ENCODE peak calls at places on chromosomes 3 and 15, in ten cellular contexts. V, I, B, T, Z, M, R, Q, W and S are unnamed samples.

GRCh38 chr15:41825145-41825544 is 2.7 kb upstream of the JMJD7 start:
- DNase-seq in V (no peak), I (no peak), B (no peak), T (no peak), Z (no peak), M (no peak), R (no peak), Q (no peak), W (no peak), S (no peak)

GRCh38 chr3:36700537-36701248 is 63.7 kb downstream of the DCLK3 start:
- DNase-seq in V (no peak), I (no peak), B (no peak), T (peak), Z (peak), M (peak), R (peak), Q (peak), W (no peak), S (peak)

GRCh38 chr3:191329654-191330308 is 545 bp downstream of the UTS2B start:
- DNase-seq in V (no peak), I (no peak), B (no peak), T (no peak), Z (no peak), M (peak), R (peak), Q (no peak), W (peak), S (no peak)

GRCh38 chr3:85589145-85589544 is 630.4 kb downstream of the CADM2 start:
- DNase-seq in V (no peak), I (no peak), B (no peak), T (no peak), Z (no peak), M (no peak), R (no peak), Q (no peak), W (no peak), S (no peak)

GRCh38 chr3:5633960-5634359 is 446.5 kb downstream of the EDEM1 start:
- DNase-seq in V (no peak), I (no peak), B (no peak), T (no peak), Z (no peak), M (no peak), R (no peak), Q (no peak), W (no peak), S (no peak)

GRCh38 chr3:33682770-33683169 is 35.3 kb downstream of the CLASP2 start:
- DNase-seq in V (no peak), I (no peak), B (no peak), T (no peak), Z (no peak), M (no peak), R (no peak), Q (no peak), W (no peak), S (no peak)

GRCh38 chr3:155178810-155179424 is 98.8 kb downstream of the MME start:
- DNase-seq in V (no peak), I (no peak), B (no peak), T (no peak), Z (no peak), M (no peak), R (no peak), Q (no peak), W (no peak), S (no peak)

GRCh38 chr3:162302983-162303624 is 806.5 kb downstream of the OTOL1 start:
- DNase-seq in V (no peak), I (no peak), B (no peak), T (no peak), Z (no peak), M (no peak), R (no peak), Q (no peak), W (no peak), S (no peak)

GRCh38 chr3:128380719-128381118 is 86.0 kb downstream of the DNAJB8 start:
- DNase-seq in V (no peak), I (no peak), B (no peak), T (no peak), Z (no peak), M (no peak), R (no peak), Q (no peak), W (no peak), S (no peak)

GRCh38 chr3:134364936-134365765 is 9.1 kb downstream of the AMOTL2 start:
- DNase-seq in V (no peak), I (no peak), B (peak), T (no peak), Z (no peak), M (no peak), R (no peak), Q (no peak), W (no peak), S (no peak)

GRCh38 chr3:23874359-23875120 is 42.2 kb downstream of the NKIRAS1 start:
- DNase-seq in V (no peak), I (no peak), B (no peak), T (no peak), Z (no peak), M (no peak), R (no peak), Q (no peak), W (peak), S (no peak)

GRCh38 chr3:30666564-30667249 is 60.3 kb downstream of the TGFBR2 start:
- DNase-seq in V (no peak), I (no peak), B (no peak), T (no peak), Z (no peak), M (no peak), R (no peak), Q (no peak), W (no peak), S (no peak)

GRCh38 chr3:37628711-37629301 is 232.9 kb upstream of the CTDSPL start:
- DNase-seq in V (no peak), I (no peak), B (no peak), T (no peak), Z (no peak), M (no peak), R (no peak), Q (no peak), W (peak), S (no peak)

GRCh38 chr3:184717608-184717995 is 5.7 kb upstream of the MAGEF1 start:
- DNase-seq in V (no peak), I (no peak), B (no peak), T (no peak), Z (no peak), M (no peak), R (no peak), Q (no peak), W (no peak), S (no peak)

GRCh38 chr15:75091814-75092213 is 68.4 kb downstream of the PPCDC start:
- DNase-seq in V (no peak), I (no peak), B (no peak), T (no peak), Z (no peak), M (no peak), R (no peak), Q (no peak), W (no peak), S (no peak)

GRCh38 chr3:163018664-163019063 is 1522.1 kb downstream of the OTOL1 start:
- DNase-seq in V (no peak), I (no peak), B (no peak), T (no peak), Z (no peak), M (no peak), R (no peak), Q (no peak), W (no peak), S (no peak)

GRCh38 chr15:99434506-99435137 is 131.2 kb upstream of the MEF2A start:
- DNase-seq in V (no peak), I (no peak), B (no peak), T (no peak), Z (no peak), M (peak), R (peak), Q (no peak), W (no peak), S (no peak)

GRCh38 chr3:17183951-17184550 is 299.3 kb downstream of the PLCL2 start:
- DNase-seq in V (no peak), I (no peak), B (no peak), T (no peak), Z (no peak), M (no peak), R (no peak), Q (no peak), W (no peak), S (no peak)

GRCh38 chr15:70066422-70066821 is 31.3 kb downstream of the TLE3 start:
- DNase-seq in V (no peak), I (no peak), B (no peak), T (no peak), Z (no peak), M (no peak), R (no peak), Q (no peak), W (peak), S (no peak)

GRCh38 chr3:1942751-1943150 is 155.9 kb upstream of the CNTN4 start:
- DNase-seq in V (no peak), I (no peak), B (no peak), T (no peak), Z (no peak), M (no peak), R (no peak), Q (no peak), W (no peak), S (no peak)

GRCh38 chr3:169501777-169502320 is 161.7 kb downstream of the MECOM start:
- DNase-seq in V (no peak), I (no peak), B (no peak), T (no peak), Z (no peak), M (no peak), R (no peak), Q (no peak), W (no peak), S (no peak)

GRCh38 chr3:31543375-31543774 is 10.7 kb downstream of the STT3B start:
- DNase-seq in V (no peak), I (no peak), B (no peak), T (no peak), Z (no peak), M (no peak), R (no peak), Q (no peak), W (no peak), S (no peak)

GRCh38 chr3:171558183-171558696 is 98.0 kb upstream of the TNIK start:
- DNase-seq in V (no peak), I (no peak), B (no peak), T (no peak), Z (no peak), M (no peak), R (no peak), Q (no peak), W (no peak), S (no peak)

GRCh38 chr15:33142708-33143107 is 51.8 kb downstream of the FMN1 start:
- DNase-seq in V (no peak), I (no peak), B (no peak), T (no peak), Z (no peak), M (no peak), R (no peak), Q (no peak), W (no peak), S (no peak)

GRCh38 chr3:33732394-33732793 is 14.3 kb upstream of the CLASP2 start:
- DNase-seq in V (no peak), I (no peak), B (no peak), T (no peak), Z (no peak), M (peak), R (no peak), Q (peak), W (no peak), S (no peak)

GRCh38 chr3:108970561-108970960 is 16.9 kb upstream of the GUCA1C start:
- DNase-seq in V (no peak), I (no peak), B (no peak), T (no peak), Z (peak), M (no peak), R (no peak), Q (no peak), W (no peak), S (no peak)

GRCh38 chr3:134367412-134367811 is 6.8 kb downstream of the AMOTL2 start:
- DNase-seq in V (no peak), I (no peak), B (no peak), T (no peak), Z (no peak), M (no peak), R (no peak), Q (no peak), W (no peak), S (no peak)

GRCh38 chr3:134352031-134352671 is 22.1 kb downstream of the AMOTL2 start:
- DNase-seq in V (no peak), I (no peak), B (no peak), T (no peak), Z (no peak), M (no peak), R (no peak), Q (no peak), W (no peak), S (no peak)

GRCh38 chr3:122758877-122759670 is 34.6 kb downstream of the HSPBAP1 start:
- DNase-seq in V (no peak), I (no peak), B (no peak), T (no peak), Z (no peak), M (no peak), R (no peak), Q (no peak), W (peak), S (no peak)

GRCh38 chr3:183285318-183285717 is 32.3 kb downstream of the B3GNT5 start:
- DNase-seq in V (no peak), I (no peak), B (no peak), T (no peak), Z (no peak), M (no peak), R (no peak), Q (no peak), W (no peak), S (no peak)

GRCh38 chr3:125055913-125056705 is at the start of gene HEG1:
- DNase-seq in V (peak), I (peak), B (peak), T (peak), Z (no peak), M (peak), R (peak), Q (peak), W (peak), S (peak)

GRCh38 chr3:55655544-55655943 is 168.4 kb upstream of the WNT5A start:
- DNase-seq in V (no peak), I (no peak), B (no peak), T (no peak), Z (no peak), M (no peak), R (no peak), Q (no peak), W (no peak), S (no peak)

GRCh38 chr3:89216021-89216739 is 108.8 kb downstream of the EPHA3 start:
- DNase-seq in V (no peak), I (no peak), B (no peak), T (no peak), Z (no peak), M (no peak), R (no peak), Q (no peak), W (no peak), S (no peak)

GRCh38 chr15:51647128-51647562 is 24.6 kb upstream of the DMXL2 start:
- DNase-seq in V (no peak), I (no peak), B (no peak), T (no peak), Z (no peak), M (no peak), R (no peak), Q (no peak), W (peak), S (peak)

GRCh38 chr15:33145447-33145846 is 49.1 kb downstream of the FMN1 start:
- DNase-seq in V (no peak), I (no peak), B (no peak), T (no peak), Z (no peak), M (no peak), R (peak), Q (no peak), W (no peak), S (no peak)

GRCh38 chr15:57572463-57572862 is 19.2 kb upstream of the MYZAP start:
- DNase-seq in V (no peak), I (no peak), B (no peak), T (no peak), Z (no peak), M (no peak), R (no peak), Q (no peak), W (peak), S (no peak)

GRCh38 chr3:16203031-16203430 is 28.6 kb downstream of the GALNT15 start:
- DNase-seq in V (no peak), I (no peak), B (no peak), T (no peak), Z (no peak), M (no peak), R (no peak), Q (no peak), W (no peak), S (no peak)

GRCh38 chr3:169964176-169964575 is 2.4 kb upstream of the SEC62 start:
- DNase-seq in V (no peak), I (no peak), B (no peak), T (no peak), Z (no peak), M (no peak), R (no peak), Q (no peak), W (no peak), S (no peak)

GRCh38 chr15:45796433-45796832 is 161.6 kb downstream of the SQOR start:
- DNase-seq in V (no peak), I (no peak), B (no peak), T (no peak), Z (no peak), M (no peak), R (no peak), Q (no peak), W (no peak), S (peak)